ENCODE peak calls at places on chromosomes 1 and 21, in seven cellular contexts. G, R, S, M, X, N and E are unnamed samples.

GRCh38 chr1:162929177-162929576 is 68.2 kb upstream of the CCDC190 start:
- DNase-seq in R (no peak), N (no peak), M (no peak), S (no peak), X (no peak), G (no peak), E (no peak)

GRCh38 chr1:50129201-50129600 is 20.5 kb downstream of the ELAVL4 start:
- DNase-seq in S (no peak), M (no peak), N (no peak), G (no peak), X (no peak), R (no peak), E (no peak)

GRCh38 chr1:22275626-22276395 is 132.9 kb upstream of the WNT4 start:
- DNase-seq in N (peak; percentile 60), X (peak; percentile 83), M (peak; percentile 84), R (peak; percentile 46), G (peak; percentile 85), S (peak; percentile 48), E (peak; percentile 80)

GRCh38 chr1:147463022-147463421 is 78.3 kb upstream of the BCL9 start:
- DNase-seq in G (no peak), S (no peak), R (no peak), M (no peak), X (no peak), N (no peak), E (no peak)

GRCh38 chr1:236167154-236167553 is 24.8 kb downstream of the GPR137B start:
- DNase-seq in S (no peak), R (no peak), M (no peak), G (no peak), X (no peak), N (no peak), E (no peak)

GRCh38 chr1:225280563-225280962 is 147.3 kb downstream of the LBR start:
- DNase-seq in M (no peak), S (no peak), R (no peak), G (no peak), N (no peak), X (no peak), E (no peak)

GRCh38 chr1:29243863-29244185 is 7.5 kb downstream of the PTPRU start:
- DNase-seq in X (no peak), S (no peak), G (no peak), M (no peak), R (no peak), N (no peak), E (no peak)

GRCh38 chr1:228082975-228083870 is 715 bp downstream of the ARF1 start:
- DNase-seq in R (peak; percentile 56), X (peak; percentile 64), M (no peak), N (peak; percentile 61), G (peak; percentile 87), S (peak; percentile 54), E (peak; percentile 42)

GRCh38 chr1:22325531-22326371 is 125.9 kb upstream of the ZBTB40 start:
- DNase-seq in N (no peak), R (no peak), X (no peak), M (no peak), S (no peak), G (peak; percentile 37), E (no peak)

GRCh38 chr1:152026895-152027294 is 9.9 kb downstream of the S100A11 start:
- DNase-seq in M (no peak), G (no peak), S (no peak), N (no peak), R (no peak), X (no peak), E (no peak)

GRCh38 chr21:43207868-43208267 is 39.1 kb downstream of the CRYAA start:
- DNase-seq in N (peak; percentile 9), G (peak; percentile 35), S (peak; percentile 12), R (no peak), M (peak; percentile 4), X (no peak), E (no peak)

GRCh38 chr1:69523032-69523431 is 44.7 kb upstream of the LRRC7 start:
- DNase-seq in N (no peak), M (no peak), S (no peak), X (no peak), G (no peak), R (no peak), E (no peak)

GRCh38 chr1:47434051-47434842 is 3.6 kb upstream of the FOXD2 start:
- DNase-seq in G (peak; percentile 76), S (no peak), M (no peak), N (peak; percentile 64), X (peak; percentile 56), R (no peak), E (peak; percentile 56)

GRCh38 chr1:41806472-41807155 is 112.1 kb downstream of the HIVEP3 start:
- DNase-seq in X (no peak), M (no peak), R (no peak), N (no peak), G (no peak), S (peak; percentile 54), E (no peak)

GRCh38 chr1:79716481-79716880 is 710.0 kb upstream of the ADGRL4 start:
- DNase-seq in N (no peak), R (no peak), X (no peak), G (no peak), S (no peak), M (no peak), E (no peak)

GRCh38 chr1:159012495-159012894 is 2.8 kb downstream of the IFI16 start:
- DNase-seq in M (no peak), N (no peak), X (no peak), S (peak; percentile 78), R (peak; percentile 15), G (no peak), E (no peak)

GRCh38 chr1:34865981-34866761 is 6.6 kb upstream of the SMIM12 start:
- DNase-seq in R (peak; percentile 64), G (peak; percentile 95), N (peak; percentile 86), X (peak; percentile 88), M (peak; percentile 93), S (peak; percentile 91), E (peak; percentile 91)

GRCh38 chr1:32928285-32928684 is 27.1 kb upstream of the TMEM54 start:
- DNase-seq in M (no peak), N (no peak), R (no peak), S (no peak), X (no peak), G (no peak), E (no peak)